ENCODE peak calls at places on chromosome 7, in four cellular contexts. K is amniotic epithelial cell, M is ELR, C is mesendoderm. V is an unnamed sample.

GRCh38 chr7:54069843-54070242 is 472.3 kb upstream of the VSTM2A start:
- DNase-seq in K (no peak), M (no peak), C (no peak), V (no peak)

GRCh38 chr7:6530626-6531491 is 20.4 kb downstream of the GRID2IP start:
- DNase-seq in K (no peak), M (no peak), C (peak; percentile 54), V (peak; percentile 74)

GRCh38 chr7:150787321-150788281 is 12.6 kb downstream of the TMEM176B start:
- DNase-seq in K (peak; percentile 11), M (no peak), C (no peak), V (no peak)

GRCh38 chr7:13742719-13743640 is 246.5 kb downstream of the ETV1 start:
- DNase-seq in K (peak; percentile 58), M (peak; percentile 73), C (peak; percentile 42), V (no peak)

GRCh38 chr7:47502240-47502877 is 79.6 kb downstream of the TNS3 start:
- DNase-seq in K (no peak), M (no peak), C (no peak), V (no peak)

GRCh38 chr7:28068811-28069216 is 111.8 kb downstream of the JAZF1 start:
- DNase-seq in K (peak; percentile 69), M (peak; percentile 54), C (no peak), V (no peak)

GRCh38 chr7:131188367-131189339 is 139.0 kb upstream of the MKLN1 start:
- DNase-seq in K (peak; percentile 98), M (peak; percentile 99), C (no peak), V (peak; percentile 66)

GRCh38 chr7:156127166-156128134 is 315.2 kb upstream of the SHH start:
- DNase-seq in K (no peak), M (no peak), C (peak; percentile 44), V (peak; percentile 57)

GRCh38 chr7:143399151-143399550 is 9.5 kb downstream of the EPHA1 start:
- DNase-seq in K (no peak), M (no peak), C (no peak), V (no peak)

GRCh38 chr7:82593780-82594179 is 150.2 kb upstream of the CACNA2D1 start:
- DNase-seq in K (no peak), M (peak; percentile 24), C (no peak), V (no peak)

GRCh38 chr7:55245271-55245723 is 119.8 kb upstream of the LANCL2 start:
- DNase-seq in K (peak; percentile 74), M (peak; percentile 80), C (no peak), V (peak; percentile 63)

GRCh38 chr7:130352335-130353074 is 7.9 kb downstream of the CPA5 start:
- DNase-seq in K (peak; percentile 81), M (peak; percentile 72), C (no peak), V (no peak)

GRCh38 chr7:20267482-20267881 is 50.3 kb upstream of the MACC1 start:
- DNase-seq in K (no peak), M (no peak), C (no peak), V (no peak)

GRCh38 chr7:135260930-135261721 is 27.5 kb downstream of the STRA8 start:
- DNase-seq in K (peak; percentile 13), M (no peak), C (peak; percentile 29), V (peak; percentile 60)

GRCh38 chr7:85595639-85596268 is 408.9 kb upstream of the SEMA3D start:
- DNase-seq in K (peak; percentile 28), M (peak; percentile 16), C (no peak), V (no peak)

GRCh38 chr7:123431075-123431614 is 103.2 kb downstream of the IQUB start:
- DNase-seq in K (no peak), M (no peak), C (peak; percentile 32), V (no peak)

GRCh38 chr7:88218836-88219605 is 817 bp downstream of the SRI start:
- DNase-seq in K (peak; percentile 64), M (peak; percentile 72), C (peak; percentile 45), V (peak; percentile 72)

GRCh38 chr7:93592588-93593266 is 18.2 kb upstream of the CALCR start:
- DNase-seq in K (no peak), M (no peak), C (no peak), V (no peak)

GRCh38 chr7:84337386-84337785 is 142.8 kb upstream of the SEMA3A start:
- DNase-seq in K (peak; percentile 87), M (peak; percentile 49), C (no peak), V (no peak)

GRCh38 chr7:146115665-146116451 is 743 bp upstream of the CNTNAP2 start:
- DNase-seq in K (peak; percentile 7), M (no peak), C (peak; percentile 96), V (peak; percentile 94)

GRCh38 chr7:3092468-3092867 is 48.8 kb upstream of the CARD11 start:
- DNase-seq in K (no peak), M (peak; percentile 11), C (no peak), V (no peak)

GRCh38 chr7:107390921-107391320 is 78.9 kb upstream of the GPR22 start:
- DNase-seq in K (no peak), M (no peak), C (peak; percentile 23), V (no peak)

GRCh38 chr7:41817386-41817785 is 114.5 kb upstream of the INHBA start:
- DNase-seq in K (peak; percentile 75), M (peak; percentile 91), C (no peak), V (no peak)

GRCh38 chr7:97004237-97004930 is 969 bp upstream of the DLX6 start:
- DNase-seq in K (no peak), M (no peak), C (no peak), V (no peak)

GRCh38 chr7:15399446-15399845 is 162.4 kb downstream of the AGMO start:
- DNase-seq in K (peak; percentile 16), M (peak; percentile 10), C (no peak), V (no peak)

GRCh38 chr7:96676901-96677300 is 32.7 kb downstream of the SEM1 start:
- DNase-seq in K (no peak), M (no peak), C (no peak), V (no peak)

GRCh38 chr7:111126987-111127386 is 36.1 kb downstream of the LRRN3 start:
- DNase-seq in K (peak; percentile 67), M (peak; percentile 54), C (peak; percentile 2), V (no peak)

GRCh38 chr7:64574481-64575159 is 11.7 kb upstream of the ZNF680 start:
- DNase-seq in K (peak; percentile 80), M (no peak), C (peak; percentile 77), V (no peak)

GRCh38 chr7:118183586-118184391 is at the start of gene LSM8:
- DNase-seq in K (peak; percentile 96), M (peak; percentile 96), C (peak; percentile 99), V (peak; percentile 99)

GRCh38 chr7:117458977-117459583 is 20.7 kb upstream of the CFTR start:
- DNase-seq in K (peak; percentile 27), M (peak; percentile 41), C (peak; percentile 34), V (no peak)